ENCODE peak calls at places on chromosomes 13 and 19, in seven cellular contexts. H, E, Q, P, G, C and L are unnamed samples.

GRCh38 chr13:96672016-96672415 is 322.3 kb downstream of the OXGR1 start:
- DNase-seq in H (no peak), E (no peak), Q (no peak), P (no peak), G (no peak), C (no peak), L (no peak)

GRCh38 chr19:40685563-40685962 is 4.9 kb downstream of the NUMBL start:
- DNase-seq in H (no peak), E (no peak), Q (no peak), P (no peak), G (no peak), C (no peak), L (no peak)

GRCh38 chr19:4023600-4024398 is 16.3 kb downstream of the PIAS4 start:
- DNase-seq in H (no peak), E (no peak), Q (no peak), P (no peak), G (no peak), C (no peak), L (no peak)

GRCh38 chr13:111219306-111219705 is 101.1 kb upstream of the TEX29 start:
- DNase-seq in H (no peak), E (no peak), Q (no peak), P (no peak), G (no peak), C (no peak), L (no peak)

GRCh38 chr13:50608357-50608756 is 235.1 kb downstream of the DLEU7 start:
- DNase-seq in H (no peak), E (no peak), Q (no peak), P (no peak), G (no peak), C (no peak), L (no peak)

GRCh38 chr13:97413694-97414093 is 20.3 kb upstream of the RAP2A start:
- DNase-seq in H (no peak), E (no peak), Q (no peak), P (no peak), G (no peak), C (no peak), L (no peak)

GRCh38 chr19:4267101-4267900 is 11.8 kb upstream of the SHD start:
- DNase-seq in H (peak; percentile 63), E (peak; percentile 93), Q (peak; percentile 68), P (peak; percentile 85), G (peak; percentile 72), C (peak; percentile 26), L (peak; percentile 83)

GRCh38 chr19:801861-802496 is 4.7 kb downstream of the PTBP1 start:
- DNase-seq in H (peak; percentile 60), E (peak; percentile 27), Q (no peak), P (no peak), G (no peak), C (peak; percentile 57), L (peak; percentile 73)

GRCh38 chr19:6556480-6556879 is 25.7 kb downstream of the TNFSF9 start:
- DNase-seq in H (no peak), E (no peak), Q (no peak), P (no peak), G (no peak), C (no peak), L (no peak)

GRCh38 chr13:102277286-102277685 is 124.6 kb downstream of the FGF14 start:
- DNase-seq in H (no peak), E (peak; percentile 5), Q (no peak), P (no peak), G (no peak), C (no peak), L (no peak)

GRCh38 chr13:96141032-96141431 is 51.1 kb downstream of the HS6ST3 start:
- DNase-seq in H (no peak), E (peak; percentile 66), Q (no peak), P (no peak), G (peak; percentile 20), C (no peak), L (no peak)

GRCh38 chr13:30479154-30479553 is 13.4 kb upstream of the HMGB1 start:
- DNase-seq in H (no peak), E (no peak), Q (no peak), P (no peak), G (no peak), C (no peak), L (no peak)

GRCh38 chr13:99357149-99357596 is 50.0 kb upstream of the GPR183 start:
- DNase-seq in H (no peak), E (no peak), Q (no peak), P (no peak), G (no peak), C (peak; percentile 96), L (no peak)

GRCh38 chr13:73809561-73809960 is 324.6 kb downstream of the KLF12 start:
- DNase-seq in H (no peak), E (no peak), Q (no peak), P (no peak), G (no peak), C (peak; percentile 64), L (no peak)

GRCh38 chr19:7382694-7383093 is 34.0 kb downstream of the ARHGEF18 start:
- DNase-seq in H (no peak), E (no peak), Q (no peak), P (peak; percentile 68), G (no peak), C (no peak), L (no peak)

GRCh38 chr13:86020350-86021002 is 221.3 kb upstream of the SLITRK6 start:
- DNase-seq in H (no peak), E (no peak), Q (no peak), P (no peak), G (no peak), C (no peak), L (no peak)

GRCh38 chr19:40588926-40589569 is 12.1 kb upstream of the LTBP4 start:
- DNase-seq in H (no peak), E (no peak), Q (no peak), P (no peak), G (no peak), C (no peak), L (no peak)

GRCh38 chr19:5593963-5594255 is 26.2 kb upstream of the TINCR start:
- DNase-seq in H (no peak), E (no peak), Q (no peak), P (no peak), G (no peak), C (no peak), L (no peak)

GRCh38 chr13:98273067-98273823 is 96.2 kb upstream of the RNF113B start:
- DNase-seq in H (no peak), E (peak; percentile 35), Q (no peak), P (no peak), G (peak; percentile 92), C (no peak), L (no peak)

GRCh38 chr13:111960152-111960772 is 106.7 kb upstream of the SOX1 start:
- DNase-seq in H (no peak), E (no peak), Q (no peak), P (no peak), G (no peak), C (no peak), L (no peak)

GRCh38 chr13:94433055-94433947 is 46.2 kb downstream of the DCT start:
- DNase-seq in H (no peak), E (peak; percentile 62), Q (peak; percentile 21), P (no peak), G (peak; percentile 45), C (peak; percentile 9), L (peak; percentile 33)

GRCh38 chr13:99351772-99352171 is 44.6 kb upstream of the GPR183 start:
- DNase-seq in H (no peak), E (no peak), Q (no peak), P (no peak), G (no peak), C (no peak), L (no peak)

GRCh38 chr13:77832339-77833100 is 86.1 kb downstream of the EDNRB start:
- DNase-seq in H (no peak), E (no peak), Q (no peak), P (no peak), G (no peak), C (no peak), L (no peak)

GRCh38 chr19:45440259-45440638 is 16.5 kb upstream of the ERCC1 start:
- DNase-seq in H (no peak), E (peak; percentile 27), Q (no peak), P (no peak), G (no peak), C (no peak), L (no peak)

GRCh38 chr13:111344471-111345191 is 24.2 kb downstream of the TEX29 start:
- DNase-seq in H (peak; percentile 63), E (peak; percentile 92), Q (no peak), P (no peak), G (peak; percentile 20), C (no peak), L (peak; percentile 91)

GRCh38 chr13:28574617-28575142 is 79.8 kb upstream of the FLT1 start:
- DNase-seq in H (no peak), E (no peak), Q (peak; percentile 46), P (no peak), G (peak; percentile 10), C (peak; percentile 98), L (peak; percentile 67)

GRCh38 chr13:104987621-104988020 is 1547.8 kb downstream of the EFNB2 start:
- DNase-seq in H (no peak), E (no peak), Q (no peak), P (no peak), G (no peak), C (peak; percentile 72), L (no peak)

GRCh38 chr19:15424121-15424520 is 5.3 kb upstream of the AKAP8L start:
- DNase-seq in H (no peak), E (no peak), Q (no peak), P (no peak), G (no peak), C (no peak), L (peak; percentile 44)

GRCh38 chr13:65307056-65307455 is 1923.1 kb downstream of the PCDH9 start:
- DNase-seq in H (no peak), E (no peak), Q (no peak), P (no peak), G (no peak), C (no peak), L (no peak)

DNA sequence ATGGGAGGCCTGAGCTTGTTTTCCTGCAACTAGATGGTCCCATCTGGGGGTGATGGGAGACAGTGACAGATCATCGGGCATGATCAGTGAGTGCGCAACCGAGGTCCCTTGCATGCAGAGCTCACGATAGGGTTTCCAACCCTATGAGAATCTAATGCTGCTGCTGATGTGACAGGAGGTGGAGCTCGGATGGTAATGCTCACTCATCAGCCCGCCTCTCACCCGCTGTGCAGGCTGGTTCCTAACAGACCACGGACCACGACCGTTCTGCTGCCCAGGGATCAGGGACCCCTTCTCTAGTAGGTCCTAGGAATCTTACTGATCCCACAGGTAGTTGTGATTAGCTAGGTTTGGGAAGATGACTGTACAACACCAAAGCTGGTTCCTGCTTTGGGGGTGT is 23.5 kb upstream of the GARRE1 start:
- DNase-seq in H (no peak), E (no peak), Q (no peak), P (no peak), G (no peak), C (no peak), L (no peak)
- TF ChIP-seq POLR2AphosphoS5 in H (no peak), E (no peak), Q (no peak), P (peak; percentile 31), G (no peak), C (peak; percentile 3), L (no peak)

GRCh38 chr19:52297601-52298358 is 811 bp downstream of the ZNF480 start:
- DNase-seq in H (no peak), E (no peak), Q (no peak), P (no peak), G (no peak), C (peak; percentile 3), L (no peak)
- TF ChIP-seq CTCF in H (no peak), E (no peak), Q (no peak), P (no peak), G (no peak), C (no peak), L (no peak)

GRCh38 chr13:32419862-32420261 is 8.1 kb downstream of the N4BP2L1 start:
- DNase-seq in H (no peak), E (no peak), Q (no peak), P (no peak), G (no peak), C (no peak), L (no peak)
- TF ChIP-seq POLR2AphosphoS5 in H (no peak), E (no peak), Q (no peak), P (no peak), G (no peak), C (no peak), L (no peak)

GRCh38 chr13:45205124-45205523 is 4.3 kb upstream of the KCTD4 start:
- DNase-seq in H (no peak), E (no peak), Q (no peak), P (no peak), G (no peak), C (peak; percentile 9), L (no peak)
- TF ChIP-seq CTCF in H (no peak), E (no peak), Q (no peak), P (no peak), G (no peak), C (no peak), L (no peak)